ENCODE peak calls at places on chromosomes 4 and X, in six cellular contexts. G, B, U, O, W and I are unnamed samples.

GRCh38 chrX:103918584-103919335 is 43.7 kb upstream of the TMSB15B start:
- DNase-seq in G (peak; percentile 61), B (peak; percentile 53), U (peak; percentile 53), O (peak; percentile 50), W (peak; percentile 77), I (no peak)

GRCh38 chr4:48329976-48330375 is 11.4 kb upstream of the SLAIN2 start:
- DNase-seq in G (no peak), B (no peak), U (peak; percentile 84), O (no peak), W (peak; percentile 91), I (no peak)

GRCh38 chr4:3366893-3367775 is 74.3 kb downstream of the RGS12 start:
- DNase-seq in G (no peak), B (peak; percentile 37), U (no peak), O (no peak), W (no peak), I (no peak)

GRCh38 chrX:74492720-74493201 is 71.5 kb downstream of the SLC16A2 start:
- DNase-seq in G (no peak), B (no peak), U (no peak), O (no peak), W (peak; percentile 3), I (no peak)

GRCh38 chrX:10011261-10011931 is 44.2 kb downstream of the CLDN34 start:
- DNase-seq in G (no peak), B (no peak), U (no peak), O (no peak), W (no peak), I (peak; percentile 48)

GRCh38 chrX:45172890-45173289 is 27.8 kb downstream of the DIPK2B start:
- DNase-seq in G (no peak), B (no peak), U (peak; percentile 81), O (peak; percentile 27), W (peak; percentile 7), I (no peak)

GRCh38 chr4:162163892-162164759 is at the start of gene FSTL5:
- DNase-seq in G (peak; percentile 36), B (peak; percentile 45), U (peak; percentile 95), O (peak; percentile 76), W (peak; percentile 12), I (no peak)

GRCh38 chr4:74314329-74314728 is 6.1 kb downstream of the EPGN start:
- DNase-seq in G (no peak), B (no peak), U (no peak), O (no peak), W (no peak), I (no peak)

GRCh38 chr4:104494822-104495559 is at the start of gene CXXC4:
- DNase-seq in G (peak; percentile 37), B (peak; percentile 67), U (peak; percentile 43), O (peak; percentile 10), W (peak; percentile 22), I (no peak)

GRCh38 chr4:76385974-76386373 is 35.0 kb downstream of the CCDC158 start:
- DNase-seq in G (no peak), B (no peak), U (no peak), O (no peak), W (no peak), I (no peak)

GRCh38 chrX:109268340-109268739 is 213.5 kb downstream of the GUCY2F start:
- DNase-seq in G (no peak), B (no peak), U (peak; percentile 77), O (no peak), W (no peak), I (no peak)

GRCh38 chr4:62003695-62004094 is 803.6 kb downstream of the ADGRL3 start:
- DNase-seq in G (no peak), B (no peak), U (no peak), O (no peak), W (no peak), I (no peak)

GRCh38 chrX:132694331-132694823 is 205.5 kb upstream of the MBNL3 start:
- DNase-seq in G (no peak), B (no peak), U (no peak), O (no peak), W (no peak), I (no peak)

GRCh38 chr4:38728651-38729141 is 54.1 kb downstream of the TLR10 start:
- DNase-seq in G (no peak), B (peak; percentile 57), U (peak; percentile 39), O (no peak), W (no peak), I (no peak)

GRCh38 chr4:3690576-3691152 is 75.5 kb upstream of the ADRA2C start:
- DNase-seq in G (no peak), B (no peak), U (no peak), O (no peak), W (no peak), I (no peak)

GRCh38 chrX:7996414-7996813 is 69.2 kb upstream of the PNPLA4 start:
- DNase-seq in G (no peak), B (no peak), U (peak; percentile 49), O (no peak), W (peak; percentile 45), I (no peak)

GRCh38 chr4:98027827-98028226 is 115.4 kb downstream of the STPG2 start:
- DNase-seq in G (no peak), B (no peak), U (peak; percentile 82), O (no peak), W (peak; percentile 1), I (no peak)

GRCh38 chrX:30618160-30618765 is 35.0 kb upstream of the GK start:
- DNase-seq in G (no peak), B (no peak), U (peak; percentile 18), O (no peak), W (no peak), I (no peak)

GRCh38 chr4:37567781-37568180 is 118.4 kb downstream of the RELL1 start:
- DNase-seq in G (no peak), B (no peak), U (peak; percentile 24), O (no peak), W (no peak), I (no peak)